ENCODE peak calls at places on chromosomes 5 and 9, in four cellular contexts. A is NCI-H460, F is astrocyte of the cerebellum, X is NCI-H1436. C is an unnamed sample.

GRCh38 chr5:56415356-56415765 is 182.2 kb upstream of the ANKRD55 start:
- DNase-seq in F (no peak), X (no peak), A (peak), C (peak)

GRCh38 chr9:115328228-115328627 is 210.3 kb upstream of the TNC start:
- DNase-seq in X (no peak), A (no peak), F (peak), C (no peak)

GRCh38 chr9:34059231-34059720 is 10.6 kb upstream of the UBAP2 start:
- DNase-seq in F (no peak), A (no peak), X (no peak), C (no peak)

GRCh38 chr5:143106175-143106574 is 297.3 kb downstream of the NR3C1 start:
- DNase-seq in X (no peak), F (peak), A (peak), C (no peak)

GRCh38 chr5:151151793-151152192 is 5.8 kb downstream of the ANXA6 start:
- DNase-seq in A (no peak), F (no peak), X (no peak), C (no peak)

GRCh38 chr5:130526708-130527107 is 622.4 kb downstream of the CHSY3 start:
- DNase-seq in X (no peak), F (peak), A (peak), C (no peak)

GRCh38 chr5:7208911-7209310 is 187.0 kb upstream of the ADCY2 start:
- DNase-seq in X (peak), A (no peak), F (no peak), C (no peak)

GRCh38 chr9:22722492-22722891 is 275.9 kb downstream of the DMRTA1 start:
- DNase-seq in A (no peak), F (no peak), X (no peak), C (no peak)

GRCh38 chr9:131045300-131046092 is 36.5 kb downstream of the LAMC3 start:
- DNase-seq in A (no peak), X (no peak), F (no peak), C (no peak)

GRCh38 chr9:106843361-106843760 is 19.6 kb upstream of the ZNF462 start:
- DNase-seq in X (no peak), F (no peak), A (no peak), C (no peak)

GRCh38 chr5:122498163-122498562 is 186.1 kb downstream of the SNCAIP start:
- DNase-seq in F (no peak), X (no peak), A (no peak), C (no peak)

GRCh38 chr9:129289131-129289731 is 111.2 kb upstream of the IER5L start:
- DNase-seq in A (no peak), X (no peak), F (no peak), C (no peak)

GRCh38 chr5:18220631-18221030 is 586.4 kb downstream of the TAF11L14 start:
- DNase-seq in F (no peak), X (no peak), A (no peak), C (no peak)

GRCh38 chr5:34538026-34538672 is 118.0 kb upstream of the RAI14 start:
- DNase-seq in X (no peak), A (no peak), F (no peak), C (no peak)

GRCh38 chr9:97990259-97990658 is 7.1 kb downstream of the ANP32B start:
- DNase-seq in F (peak), X (no peak), A (peak), C (no peak)

GRCh38 chr9:115883467-115884329 is 269.9 kb upstream of the PAPPA start:
- DNase-seq in F (peak), X (peak), A (peak), C (no peak)

GRCh38 chr9:129752915-129753724 is at the start of gene PTGES:
- DNase-seq in X (peak), A (peak), F (peak), C (no peak)

GRCh38 chr9:126564716-126565115 is 49.0 kb upstream of the LMX1B start:
- DNase-seq in X (no peak), A (no peak), F (no peak), C (no peak)

GRCh38 chr9:136712690-136713554 is 550 bp downstream of the DIPK1B start:
- DNase-seq in X (no peak), A (no peak), F (no peak), C (no peak)

GRCh38 chr9:33161589-33162132 is 5.5 kb downstream of the B4GALT1 start:
- DNase-seq in A (no peak), X (no peak), F (no peak), C (no peak)

GRCh38 chr9:122347348-122348287 is 23.2 kb upstream of the PTGS1 start:
- DNase-seq in A (no peak), F (peak), X (no peak), C (no peak)

GRCh38 chr5:56516936-56517521 is 283.9 kb upstream of the ANKRD55 start:
- DNase-seq in A (no peak), X (no peak), F (no peak), C (no peak)

C was measured in retinal pigment epithelial cell.